ENCODE peak calls at places on chromosomes 4 and X, in five cellular contexts. One of them, this sample, is unnamed.

GRCh38 chrX:32530802-32531403 is 680.4 kb downstream of the DMD start:
- DNase-seq in AG09309: no peak
- DNase-seq in CMK: peak
- DNase-seq in left ventricle myocardium inferior: no peak
- DNase-seq in iris pigment epithelial cell: peak
- DNase-seq in this sample: peak

GRCh38 chr4:40170588-40170987 is 26.2 kb upstream of the RHOH start:
- DNase-seq in CMK: no peak
- DNase-seq in AG09309: no peak
- DNase-seq in left ventricle myocardium inferior: no peak
- DNase-seq in iris pigment epithelial cell: no peak
- DNase-seq in this sample: no peak

GRCh38 chr4:15847746-15848145 is 69.6 kb downstream of the CD38 start:
- DNase-seq in AG09309: no peak
- DNase-seq in left ventricle myocardium inferior: no peak
- DNase-seq in CMK: no peak
- DNase-seq in iris pigment epithelial cell: no peak
- DNase-seq in this sample: no peak

GRCh38 chr4:169348541-169348940 is 77.8 kb upstream of the SH3RF1 start:
- DNase-seq in CMK: no peak
- DNase-seq in AG09309: no peak
- DNase-seq in iris pigment epithelial cell: no peak
- DNase-seq in left ventricle myocardium inferior: no peak
- DNase-seq in this sample: no peak

GRCh38 chr4:54277691-54278090 is 48.6 kb downstream of the PDGFRA start:
- DNase-seq in iris pigment epithelial cell: peak
- DNase-seq in AG09309: peak
- DNase-seq in left ventricle myocardium inferior: no peak
- DNase-seq in CMK: no peak
- DNase-seq in this sample: no peak

GRCh38 chr4:46999584-46999983 is 6.2 kb upstream of the GABRA4 start:
- DNase-seq in CMK: no peak
- DNase-seq in left ventricle myocardium inferior: no peak
- DNase-seq in AG09309: no peak
- DNase-seq in iris pigment epithelial cell: peak
- DNase-seq in this sample: no peak

GRCh38 chr4:127364911-127365310 is 267.8 kb upstream of the INTU start:
- DNase-seq in CMK: no peak
- DNase-seq in AG09309: no peak
- DNase-seq in left ventricle myocardium inferior: no peak
- DNase-seq in iris pigment epithelial cell: no peak
- DNase-seq in this sample: no peak

GRCh38 chr4:134126955-134127354 is 74.6 kb downstream of the PABPC4L start:
- DNase-seq in CMK: no peak
- DNase-seq in AG09309: no peak
- DNase-seq in iris pigment epithelial cell: no peak
- DNase-seq in left ventricle myocardium inferior: no peak
- DNase-seq in this sample: no peak

GRCh38 chr4:94849901-94850300 is 92.1 kb downstream of the BMPR1B start:
- DNase-seq in AG09309: no peak
- DNase-seq in iris pigment epithelial cell: no peak
- DNase-seq in left ventricle myocardium inferior: no peak
- DNase-seq in CMK: no peak
- DNase-seq in this sample: no peak

GRCh38 chrX:128807367-128807766 is 715.9 kb downstream of the SMARCA1 start:
- DNase-seq in AG09309: no peak
- DNase-seq in CMK: no peak
- DNase-seq in iris pigment epithelial cell: no peak
- DNase-seq in left ventricle myocardium inferior: no peak
- DNase-seq in this sample: peak

GRCh38 chrX:106959897-106960296 is 39.7 kb downstream of the CLDN2 start:
- DNase-seq in CMK: no peak
- DNase-seq in AG09309: no peak
- DNase-seq in left ventricle myocardium inferior: no peak
- DNase-seq in iris pigment epithelial cell: peak
- DNase-seq in this sample: peak

GRCh38 chr4:104795264-104795934 is 300.7 kb upstream of the CXXC4 start:
- DNase-seq in CMK: no peak
- DNase-seq in iris pigment epithelial cell: no peak
- DNase-seq in left ventricle myocardium inferior: no peak
- DNase-seq in AG09309: no peak
- DNase-seq in this sample: no peak

GRCh38 chrX:150683536-150684146 is 9.6 kb upstream of the MTMR1 start:
- DNase-seq in AG09309: no peak
- DNase-seq in CMK: no peak
- DNase-seq in left ventricle myocardium inferior: no peak
- DNase-seq in iris pigment epithelial cell: peak
- DNase-seq in this sample: no peak

GRCh38 chr4:10172278-10173038 is 55.9 kb upstream of the WDR1 start:
- DNase-seq in iris pigment epithelial cell: no peak
- DNase-seq in left ventricle myocardium inferior: no peak
- DNase-seq in AG09309: no peak
- DNase-seq in CMK: no peak
- DNase-seq in this sample: no peak

GRCh38 chrX:74349387-74349786 is 45.4 kb downstream of the ZCCHC13 start:
- DNase-seq in CMK: no peak
- DNase-seq in AG09309: peak
- DNase-seq in iris pigment epithelial cell: peak
- DNase-seq in left ventricle myocardium inferior: no peak
- DNase-seq in this sample: no peak

GRCh38 chrX:5646818-5647217 is 581.8 kb downstream of the NLGN4X start:
- DNase-seq in iris pigment epithelial cell: no peak
- DNase-seq in left ventricle myocardium inferior: no peak
- DNase-seq in AG09309: no peak
- DNase-seq in CMK: no peak
- DNase-seq in this sample: no peak